ENCODE peak calls at places on chromosomes 6 and 20, in ten cellular contexts. E is tibial artery; K is hepatocyte; V is mucosa of descending colon; W is transverse colon; T is CD8-positive, alpha-beta T cell; I is colonic mucosa; D is IMR-90; R is A549; N is right atrium auricular region. U is an unnamed sample. For H3K4me1, the result is how much of the 10 kb centered on the place peaks cover.

GRCh38 chr6:140051521-140052455 is 677.3 kb upstream of the CITED2 start:
- DNase-seq in V (no peak), T (no peak), N (no peak), I (no peak), D (peak), R (peak), K (no peak), E (no peak), W (no peak), U (no peak)

GRCh38 chr6:145898376-145898775 is 65.8 kb downstream of the SHPRH start:
- DNase-seq in D (peak), N (no peak), V (no peak), T (no peak), W (no peak), R (no peak), E (no peak), K (no peak), I (no peak), U (no peak)

GRCh38 chr20:51700809-51701285 is 67.3 kb downstream of the ATP9A start:
- DNase-seq in W (peak), E (no peak), D (peak), T (no peak), N (no peak), V (no peak), I (peak), R (peak), K (peak), U (no peak)

GRCh38 chr6:9007062-9007461 is 571.7 kb upstream of the SLC35B3 start:
- DNase-seq in V (no peak), W (no peak), T (no peak), N (no peak), D (no peak), K (peak), R (no peak), I (no peak), E (no peak), U (no peak)

GRCh38 chr6:37110455-37111155 is 59.3 kb upstream of the PIM1 start:
- DNase-seq in R (no peak), V (no peak), K (peak), I (no peak), T (no peak), E (no peak), D (no peak), N (no peak), W (no peak), U (no peak)

GRCh38 chr6:37784585-37784967 is 35.0 kb upstream of the ZFAND3 start:
- DNase-seq in V (no peak), T (no peak), I (no peak), K (no peak), D (no peak), W (no peak), R (no peak), N (no peak), E (no peak), U (no peak)

GRCh38 chr6:3788408-3789017 is 37.0 kb upstream of the PXDC1 start:
- DNase-seq in E (no peak), V (no peak), D (no peak), K (peak), W (no peak), R (no peak), I (no peak), T (no peak), N (no peak), U (no peak)

GRCh38 chr6:83920017-83920416 is 60.5 kb downstream of the CYB5R4 start:
- DNase-seq in E (no peak), D (peak), T (no peak), N (no peak), K (no peak), I (no peak), V (no peak), W (no peak), R (no peak), U (no peak)

GRCh38 chr20:57483287-57484050 is 41.5 kb downstream of the CTCFL start:
- DNase-seq in R (no peak), D (no peak), E (peak), T (no peak), N (no peak), V (no peak), W (no peak), K (no peak), I (no peak), U (no peak)

GRCh38 chr20:21090738-21091120 is 15.4 kb downstream of the LINC00237 start:
- DNase-seq in I (no peak), E (no peak), W (no peak), D (no peak), T (no peak), K (no peak), V (no peak), R (no peak), N (no peak), U (peak)

GRCh38 chr6:131290955-131291354 is 155.7 kb downstream of the AKAP7 start:
- DNase-seq in K (no peak), D (no peak), W (no peak), V (no peak), E (no peak), N (no peak), T (no peak), R (no peak), I (no peak), U (no peak)

GRCh38 chr20:2795451-2795850 is 5.0 kb downstream of the CPXM1 start:
- DNase-seq in V (no peak), D (no peak), N (no peak), I (no peak), R (no peak), W (no peak), E (no peak), T (no peak), K (no peak), U (no peak)

GRCh38 chr20:43508604-43509040 is 1.1 kb downstream of the L3MBTL1 start:
- DNase-seq in I (no peak), V (no peak), R (peak), T (no peak), W (no peak), K (peak), E (no peak), D (no peak), N (no peak), U (no peak)

GRCh38 chr6:165106261-165106660 is 203.1 kb downstream of the C6orf118 start:
- DNase-seq in D (no peak), I (no peak), V (no peak), N (no peak), R (no peak), E (no peak), W (no peak), K (no peak), T (no peak), U (no peak)

GRCh38 chr6:104325341-104326172 is 534.2 kb downstream of the HACE1 start:
- DNase-seq in I (no peak), E (no peak), D (no peak), V (no peak), W (no peak), K (peak), N (no peak), R (peak), T (no peak), U (no peak)

GRCh38 chr6:20866940-20867630 is 332.8 kb downstream of the CDKAL1 start:
- DNase-seq in K (no peak), W (no peak), E (no peak), R (peak), V (no peak), N (no peak), I (no peak), T (no peak), D (peak), U (no peak)

GRCh38 chr6:19869464-19869863 is 32.3 kb downstream of the ID4 start:
- DNase-seq in I (no peak), R (peak), D (no peak), E (no peak), T (no peak), N (no peak), W (no peak), K (no peak), V (no peak), U (no peak)

GRCh38 chr6:65398851-65399250 is 308.2 kb downstream of the EYS start:
- DNase-seq in K (no peak), D (no peak), E (no peak), R (no peak), W (no peak), V (no peak), I (no peak), T (no peak), N (no peak), U (no peak)

GRCh38 chr20:25341716-25342680 is 48.6 kb downstream of the ABHD12 start:
- DNase-seq in R (no peak), I (no peak), V (no peak), W (no peak), K (no peak), E (no peak), D (peak), N (no peak), T (no peak), U (no peak)

GRCh38 chr20:25338112-25339023 is 52.3 kb downstream of the ABHD12 start:
- DNase-seq in K (no peak), T (no peak), I (no peak), N (no peak), D (no peak), E (no peak), V (peak), R (peak), W (no peak), U (no peak)

GRCh38 chr20:25340380-25340779 is 50.3 kb downstream of the ABHD12 start:
- DNase-seq in E (no peak), K (no peak), T (no peak), D (no peak), N (no peak), W (no peak), R (no peak), V (no peak), I (no peak), U (no peak)

GRCh38 chr20:25336561-25337422 is 53.8 kb downstream of the ABHD12 start:
- DNase-seq in V (peak), D (peak), W (no peak), T (no peak), R (peak), E (no peak), I (no peak), K (peak), N (no peak), U (no peak)

DNA sequence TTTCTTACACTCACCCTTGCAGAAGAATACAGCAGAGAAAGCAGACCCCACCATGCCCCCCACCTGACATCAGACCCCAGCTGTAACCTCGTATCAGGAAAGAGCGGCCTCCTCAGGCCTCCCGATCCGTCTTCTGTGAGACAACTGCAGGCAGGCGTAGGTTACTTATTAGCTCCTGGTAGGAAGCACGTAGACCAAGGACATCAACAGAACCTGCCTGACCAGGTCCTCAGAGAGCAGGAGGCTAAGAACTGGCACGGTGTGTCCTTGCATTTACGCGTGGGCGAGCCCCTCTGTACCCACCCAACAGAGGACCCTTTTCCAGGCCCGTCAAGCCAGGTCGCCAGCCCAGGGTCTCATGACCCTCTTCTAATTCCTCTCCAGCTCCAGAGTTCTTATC is 51.0 kb downstream of the ABHD12 start:
- DNase-seq in R (no peak), N (no peak), T (no peak), K (peak), W (peak), V (no peak), D (no peak), E (no peak), I (no peak), U (no peak)
- TF ChIP-seq CTCF in R (no peak), N (no peak), T (no peak), K (no peak), W (no peak), V (no peak), D (no peak), E (no peak), I (no peak), U (no peak)

DNA sequence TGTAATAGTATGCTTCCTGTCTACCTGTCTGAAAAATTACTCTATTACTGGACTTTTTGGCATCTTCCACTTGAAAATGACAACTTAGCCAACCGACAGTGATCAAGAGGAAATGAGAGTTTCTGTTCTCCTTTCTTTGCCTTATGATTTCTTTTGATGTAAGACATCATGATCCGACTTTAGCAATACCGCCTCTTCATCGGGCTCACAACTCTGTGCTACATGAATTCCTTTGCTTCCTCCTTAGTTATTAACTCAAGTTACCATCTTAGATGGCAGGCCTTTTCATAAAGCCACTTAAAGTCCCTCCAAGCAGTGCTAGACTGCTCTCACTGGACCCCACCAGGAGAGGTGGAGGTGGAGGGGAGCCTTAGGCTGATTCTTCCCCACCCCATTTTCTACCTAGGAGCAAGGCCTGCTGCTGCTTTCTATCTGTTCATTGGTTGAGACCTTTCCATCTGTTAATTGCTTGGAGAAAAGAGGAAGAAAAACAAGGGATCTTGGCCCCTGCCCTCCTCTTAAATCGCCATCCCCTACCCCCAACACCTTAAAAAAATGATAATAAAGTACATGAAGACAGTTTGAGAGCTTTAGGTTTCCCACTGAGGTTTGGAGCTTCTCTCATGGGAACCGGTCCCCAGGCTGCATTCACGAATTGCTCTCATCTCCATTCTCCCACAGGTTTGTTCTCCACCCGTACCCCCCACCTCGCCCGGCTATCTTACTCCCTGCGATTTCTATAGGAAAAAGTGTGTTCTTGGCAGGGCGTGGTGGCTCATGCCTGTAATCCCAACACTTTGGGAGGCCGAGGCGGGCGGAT is 21.6 kb upstream of the MCM3 start:
- DNase-seq in K (no peak), V (no peak), T (no peak), R (no peak), E (no peak), I (no peak), N (no peak), W (no peak), D (no peak), U (no peak)
- H3K4me1 ChIP-seq in K (under half), V (under half), T (half or more), R (under half), E (under half), I (under half), N (under half), W (under half), D (under half), U (under half)

GRCh38 chr6:34031567-34032383 is 114.1 kb downstream of the GRM4 start:
- DNase-seq in E (no peak), D (no peak), W (no peak), I (no peak), N (no peak), V (no peak), T (no peak), K (no peak), R (no peak), U (no peak)
- TF ChIP-seq CTCF in E (no peak), D (no peak), W (no peak), I (no peak), N (no peak), V (no peak), T (no peak), K (no peak), R (no peak), U (no peak)

DNA sequence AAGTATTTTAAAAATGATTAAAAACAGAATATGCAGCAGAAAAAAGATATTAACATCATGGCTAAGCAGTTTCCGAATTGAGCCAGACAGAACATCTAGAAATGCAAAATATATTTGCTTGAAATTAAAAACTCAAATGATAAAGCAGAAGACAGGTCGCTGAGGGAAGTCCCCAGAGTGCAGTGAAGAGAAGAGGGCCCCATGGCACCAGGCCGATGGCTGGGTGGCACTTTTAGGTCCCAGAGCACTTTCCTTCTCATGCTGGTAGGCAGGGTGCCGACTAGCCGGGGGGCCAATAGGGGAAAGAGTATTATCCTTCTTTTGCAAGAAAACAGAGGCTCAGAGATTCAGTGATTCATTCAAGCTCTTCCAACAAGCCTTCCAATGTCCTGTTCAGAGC is 58.9 kb downstream of the MYH7B start:
- DNase-seq in E (no peak), T (no peak), V (no peak), D (no peak), R (no peak), W (no peak), K (no peak), N (no peak), I (no peak), U (peak)
- H3K4me1 ChIP-seq in E (under half), T (under half), V (under half), D (under half), R (under half), W (under half), K (under half), N (under half), I (under half), U (under half)

GRCh38 chr20:10576411-10576810 is 97.4 kb downstream of the JAG1 start:
- DNase-seq in E (no peak), D (no peak), I (no peak), N (no peak), T (no peak), R (no peak), V (no peak), K (no peak), W (no peak), U (no peak)
- TF ChIP-seq CTCF in E (no peak), D (no peak), I (no peak), N (no peak), T (no peak), R (no peak), V (no peak), K (no peak), W (no peak), U (no peak)

GRCh38 chr6:77786935-77787629 is 134.2 kb downstream of the MEI4 start:
- DNase-seq in R (no peak), W (no peak), V (no peak), N (no peak), K (no peak), D (no peak), I (no peak), T (no peak), E (peak), U (no peak)
- H3K4me1 ChIP-seq in R (under half), W (under half), V (under half), N (under half), K (under half), D (under half), I (under half), T (under half), E (under half), U (under half)

GRCh38 chr6:5961836-5962235 is 44.9 kb downstream of the NRN1 start:
- DNase-seq in D (no peak), V (no peak), R (no peak), N (no peak), T (no peak), K (no peak), I (no peak), E (no peak), W (no peak), U (no peak)

GRCh38 chr6:5962794-5963193 is 43.9 kb downstream of the NRN1 start:
- DNase-seq in V (no peak), K (no peak), N (no peak), E (no peak), D (no peak), T (no peak), R (no peak), W (no peak), I (no peak), U (no peak)

GRCh38 chr6:5958948-5959347 is 47.8 kb downstream of the NRN1 start:
- DNase-seq in E (no peak), K (no peak), D (no peak), W (no peak), T (no peak), I (no peak), V (no peak), N (no peak), R (no peak), U (no peak)

GRCh38 chr6:5956939-5957338 is 49.8 kb downstream of the NRN1 start:
- DNase-seq in E (no peak), W (no peak), V (no peak), D (no peak), I (no peak), N (no peak), K (no peak), R (no peak), T (no peak), U (no peak)

GRCh38 chr6:5960456-5960855 is 46.3 kb downstream of the NRN1 start:
- DNase-seq in N (no peak), T (no peak), K (no peak), W (no peak), R (no peak), D (no peak), I (no peak), E (no peak), V (no peak), U (no peak)
- TF ChIP-seq CTCF in N (no peak), T (no peak), K (no peak), W (no peak), R (no peak), D (no peak), I (no peak), E (no peak), V (no peak), U (no peak)

DNA sequence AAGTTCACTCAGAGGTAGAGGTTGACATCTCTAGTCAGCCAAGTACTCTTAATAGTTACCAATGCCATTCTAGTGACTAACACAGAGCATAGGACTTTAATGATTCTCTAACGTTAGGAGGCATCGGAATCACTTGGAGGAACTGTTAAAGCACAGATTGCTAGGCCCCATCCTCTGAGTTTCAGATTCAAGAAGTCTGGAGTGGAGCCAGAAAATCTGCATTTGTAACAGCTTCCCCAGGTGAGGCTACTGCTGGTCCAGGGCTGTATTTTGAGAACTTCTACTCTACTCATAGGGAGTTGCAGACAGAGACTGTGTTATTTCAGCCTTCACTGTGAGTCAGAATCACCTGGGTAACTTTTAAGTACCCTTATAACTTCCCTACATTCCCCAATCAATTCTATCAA is 5.7 kb downstream of the LMBRD1 start:
- DNase-seq in W (no peak), K (peak), D (peak), R (no peak), N (no peak), E (no peak), V (no peak), T (no peak), I (no peak), U (no peak)
- H3K4me1 ChIP-seq in W (under half), K (under half), D (under half), R (under half), N (under half), E (under half), V (under half), T (under half), I (under half), U (under half)

GRCh38 chr6:150670311-150670710 is 70.6 kb downstream of the PLEKHG1 start:
- DNase-seq in V (no peak), N (no peak), R (no peak), E (no peak), I (no peak), D (no peak), K (no peak), T (no peak), W (no peak), U (no peak)
- TF ChIP-seq CTCF in V (no peak), N (no peak), R (no peak), E (no peak), I (no peak), D (no peak), K (no peak), T (no peak), W (no peak), U (no peak)

GRCh38 chr6:42961020-42961470 is 491 bp downstream of the GNMT start:
- DNase-seq in W (no peak), V (no peak), N (no peak), I (no peak), E (no peak), T (no peak), R (no peak), D (no peak), K (no peak), U (no peak)

GRCh38 chr6:42958125-42958524 is 2.4 kb upstream of the GNMT start:
- DNase-seq in I (no peak), D (no peak), V (no peak), W (no peak), E (no peak), K (no peak), R (peak), T (no peak), N (no peak), U (no peak)

GRCh38 chr6:42962096-42962495 is 1.5 kb downstream of the GNMT start:
- DNase-seq in V (no peak), E (no peak), R (no peak), I (no peak), K (no peak), D (no peak), W (no peak), N (no peak), T (no peak), U (no peak)

GRCh38 chr6:42960243-42961019 is at the start of gene GNMT:
- DNase-seq in T (peak), D (no peak), E (peak), I (peak), K (peak), W (peak), R (peak), N (peak), V (peak), U (no peak)

GRCh38 chr6:42959917-42960242 is 674 bp upstream of the GNMT start:
- DNase-seq in D (no peak), W (no peak), N (no peak), I (no peak), V (no peak), T (no peak), R (no peak), K (no peak), E (no peak), U (no peak)
- H3K4me1 ChIP-seq in D (under half), W (under half), N (under half), I (under half), V (under half), T (under half), R (under half), K (under half), E (under half), U (under half)

U was measured in vagina.